ENCODE peak calls at places on chromosome 4, in seven cellular contexts. B is H9, W is DND-41, Q is IMR-90, O is PC-3, X is HCT116, C is GM23248. I is an unnamed sample. For H3K9me3 and H3K4me1, the result is how much of the 10 kb centered on the place peaks cover.

GRCh38 chr4:65096630-65097029 is 573.7 kb downstream of the EPHA5 start:
- DNase-seq in X (no peak), O (no peak), W (no peak), B (no peak), C (no peak), Q (no peak), I (no peak)

GRCh38 chr4:123444298-123444731 is 47.7 kb downstream of the SPRY1 start:
- DNase-seq in Q (peak), O (no peak), C (no peak), B (peak), W (peak), X (no peak), I (no peak)

GRCh38 chr4:65624651-65625050 is 45.6 kb downstream of the EPHA5 start:
- DNase-seq in B (no peak), X (no peak), W (no peak), C (peak), Q (peak), O (peak), I (no peak)

GRCh38 chr4:68447201-68447600 is at the start of gene TMPRSS11E:
- DNase-seq in C (no peak), O (peak), X (peak), W (no peak), B (no peak), Q (no peak), I (no peak)

GRCh38 chr4:121108557-121108956 is 36.2 kb upstream of the NDNF start:
- DNase-seq in O (no peak), X (no peak), W (no peak), Q (no peak), B (no peak), C (no peak), I (peak)

GRCh38 chr4:3708103-3708510 is 58.1 kb upstream of the ADRA2C start:
- DNase-seq in X (no peak), Q (no peak), C (peak), W (no peak), B (no peak), O (no peak), I (no peak)

GRCh38 chr4:102594000-102594399 is 92.8 kb downstream of the NFKB1 start:
- DNase-seq in B (no peak), X (no peak), C (no peak), Q (no peak), O (peak), W (no peak), I (no peak)

GRCh38 chr4:112231779-112232713 is at the start of gene AP1AR:
- DNase-seq in X (peak), W (peak), Q (peak), B (peak), C (peak), O (peak), I (peak)

GRCh38 chr4:176781739-176782100 is 11.0 kb downstream of the VEGFC start:
- DNase-seq in X (no peak), B (no peak), W (no peak), Q (no peak), C (peak), O (no peak), I (no peak)

GRCh38 chr4:103887191-103887590 is 167.4 kb upstream of the TACR3 start:
- DNase-seq in B (no peak), O (no peak), W (no peak), X (no peak), C (peak), Q (no peak), I (no peak)

GRCh38 chr4:176995-177394 is 52.7 kb downstream of the ZNF718 start:
- DNase-seq in C (no peak), W (no peak), X (no peak), O (no peak), B (no peak), Q (no peak), I (no peak)
- H3K9me3 ChIP-seq in C (under half), W (half or more), X (under half), O (under half), B (under half), Q (under half), I (under half)

DNA sequence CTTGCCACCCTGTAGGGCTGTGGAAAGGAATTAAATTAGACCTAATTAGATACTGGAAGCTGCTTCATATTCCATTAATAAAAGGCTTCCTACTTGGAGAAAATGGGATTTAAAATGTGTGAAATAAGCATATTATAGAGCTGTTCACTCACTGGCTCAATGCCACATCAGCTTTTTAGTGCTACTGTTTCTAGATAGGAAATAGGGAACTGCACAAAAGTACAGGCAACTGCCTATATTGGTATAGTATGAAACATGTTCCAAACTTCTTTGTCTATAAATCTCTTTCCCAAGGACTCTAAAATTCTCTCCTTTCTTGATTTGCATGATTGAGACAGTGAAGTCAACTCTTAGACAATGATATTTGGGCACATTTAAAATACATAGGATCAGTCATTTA is 408.0 kb upstream of the AADAT start:
- DNase-seq in B (no peak), Q (no peak), C (no peak), O (no peak), X (no peak), W (no peak), I (no peak)
- H3K9ac ChIP-seq in B (no peak), Q (no peak), C (no peak), O (no peak), X (no peak), W (no peak), I (no peak)

GRCh38 chr4:150570862-150571261 is 11.1 kb upstream of the MAB21L2 start:
- DNase-seq in W (no peak), B (no peak), O (no peak), Q (no peak), C (no peak), X (no peak), I (no peak)

GRCh38 chr4:150567070-150567469 is 14.9 kb upstream of the MAB21L2 start:
- DNase-seq in X (no peak), W (no peak), O (no peak), B (no peak), C (no peak), Q (no peak), I (no peak)

GRCh38 chr4:150572704-150573504 is 9.0 kb upstream of the MAB21L2 start:
- DNase-seq in C (no peak), Q (no peak), W (no peak), O (no peak), B (no peak), X (no peak), I (no peak)

GRCh38 chr4:150569384-150569987 is 12.5 kb upstream of the MAB21L2 start:
- DNase-seq in C (peak), B (no peak), O (peak), W (no peak), X (no peak), Q (peak), I (no peak)

GRCh38 chr4:150570123-150570522 is 11.8 kb upstream of the MAB21L2 start:
- DNase-seq in O (no peak), X (no peak), W (no peak), B (no peak), C (no peak), Q (no peak), I (no peak)
- H3K4me1 ChIP-seq in O (under half), X (under half), W (under half), B (under half), C (under half), Q (under half), I (under half)

DNA sequence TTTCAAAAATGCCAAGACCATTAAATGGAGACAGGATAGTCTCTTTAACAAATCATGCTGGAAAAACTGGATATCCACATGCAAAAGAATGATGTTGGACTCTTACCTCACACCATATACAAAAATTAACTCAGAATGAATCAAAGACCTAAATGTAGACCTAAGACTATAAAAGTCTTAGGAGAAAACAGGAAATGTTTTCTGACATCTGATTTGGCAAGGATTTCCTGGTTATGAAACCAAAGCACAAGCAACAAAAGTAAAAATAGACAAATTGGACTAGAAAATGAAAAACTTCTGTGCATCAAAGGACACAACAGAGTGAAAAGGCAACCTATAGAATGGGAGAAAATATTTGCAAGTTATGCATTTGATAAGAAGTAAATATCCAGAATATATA is 37.6 kb downstream of the ARFIP1 start:
- DNase-seq in W (no peak), Q (peak), X (no peak), B (no peak), O (no peak), C (peak), I (no peak)
- H3K9me3 ChIP-seq in W (under half), Q (under half), X (under half), B (under half), O (under half), C (under half), I (under half)

GRCh38 chr4:56876264-56876663 is 31.4 kb upstream of the REST start:
- DNase-seq in X (no peak), W (no peak), Q (no peak), C (no peak), B (no peak), O (no peak), I (no peak)

GRCh38 chr4:56874166-56874565 is 33.5 kb upstream of the REST start:
- DNase-seq in Q (no peak), B (peak), W (no peak), X (no peak), O (peak), C (no peak), I (no peak)

GRCh38 chr4:56871357-56871993 is 36.2 kb upstream of the REST start:
- DNase-seq in C (no peak), W (peak), X (no peak), Q (no peak), O (no peak), B (peak), I (no peak)

GRCh38 chr4:56870927-56871326 is 36.8 kb upstream of the REST start:
- DNase-seq in W (no peak), O (no peak), X (no peak), Q (peak), B (no peak), C (peak), I (no peak)

GRCh38 chr4:56874918-56875317 is 32.8 kb upstream of the REST start:
- DNase-seq in O (no peak), C (no peak), X (no peak), B (no peak), Q (no peak), W (no peak), I (no peak)
- H3K9ac ChIP-seq in O (no peak), C (no peak), X (no peak), B (peak), Q (no peak), W (no peak), I (no peak)

DNA sequence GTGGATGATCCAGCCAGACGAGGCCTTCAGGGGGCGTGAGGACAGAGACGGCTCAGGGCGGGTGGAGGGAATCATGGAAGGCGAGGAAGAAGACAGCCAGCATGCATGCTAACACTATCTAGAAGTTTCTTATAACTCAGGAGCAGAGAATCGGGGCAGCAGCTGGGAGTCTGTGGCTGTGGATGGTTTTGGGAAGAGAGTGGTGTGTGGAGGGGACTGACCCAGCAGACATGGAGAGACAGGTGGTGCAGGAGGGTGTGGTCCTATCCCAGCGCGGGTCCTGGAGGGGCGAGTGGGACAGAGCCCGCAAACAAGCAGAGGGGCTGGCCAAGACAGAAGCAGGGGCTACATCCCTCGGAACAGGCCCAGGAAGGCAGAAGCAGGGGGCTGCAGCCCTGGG is 192.1 kb downstream of the AFAP1 start:
- DNase-seq in W (no peak), X (no peak), B (no peak), O (no peak), Q (no peak), C (no peak), I (no peak)
- H3K4me1 ChIP-seq in W (under half), X (under half), B (under half), O (under half), Q (under half), C (under half), I (under half)

GRCh38 chr4:5330339-5330738 is 279.1 kb downstream of the STK32B start:
- DNase-seq in W (no peak), O (no peak), B (no peak), C (no peak), Q (no peak), X (no peak), I (no peak)
- H3K9me3 ChIP-seq in W (under half), O (under half), B (under half), C (under half), Q (under half), X (under half), I (under half)

I was measured in Karpas-422.